ENCODE peak calls at places on chromosomes 13 and 19, in five cellular contexts. H is HepG2, N is SK-N-SH, B is HCT116, O is GM12878. L is an unnamed sample.

GRCh38 chr19:38850976-38851621 is 1.3 kb upstream of the HNRNPL start:
- DNase-seq in H (no peak), N (peak; percentile 32), B (no peak), O (no peak), L (no peak)

GRCh38 chr13:44865722-44866484 is 123.4 kb downstream of the NUFIP1 start:
- DNase-seq in H (no peak), N (no peak), B (no peak), O (no peak), L (no peak)

GRCh38 chr13:97000295-97000925 is 6.1 kb upstream of the OXGR1 start:
- DNase-seq in H (no peak), N (no peak), B (no peak), O (no peak), L (no peak)

GRCh38 chr13:28705734-28706133 is 13.0 kb downstream of the SLC46A3 start:
- DNase-seq in H (no peak), N (no peak), B (no peak), O (no peak), L (no peak)

GRCh38 chr19:38556521-38557174 is 61.1 kb downstream of the MAP4K1 start:
- DNase-seq in H (no peak), N (no peak), B (no peak), O (peak; percentile 54), L (peak; percentile 67)

GRCh38 chr19:6481541-6482342 is at the start of gene DENND1C:
- DNase-seq in H (peak; percentile 47), N (peak; percentile 71), B (no peak), O (peak; percentile 45), L (no peak)

GRCh38 chr19:7394728-7395359 is 46.1 kb downstream of the ARHGEF18 start:
- DNase-seq in H (peak; percentile 73), N (peak; percentile 99), B (peak; percentile 69), O (peak; percentile 80), L (no peak)

GRCh38 chr13:76503756-76504155 is 382.4 kb downstream of the KCTD12 start:
- DNase-seq in H (no peak), N (no peak), B (no peak), O (no peak), L (no peak)

GRCh38 chr13:27359203-27359821 is 65.1 kb upstream of the GTF3A start:
- DNase-seq in H (peak; percentile 43), N (peak; percentile 78), B (peak; percentile 43), O (no peak), L (no peak)

GRCh38 chr19:57708641-57709354 is at the start of gene ZNF154:
- DNase-seq in H (no peak), N (no peak), B (no peak), O (no peak), L (no peak)

GRCh38 chr19:55809381-55810058 is 22.3 kb downstream of the NLRP11 start:
- DNase-seq in H (peak; percentile 65), N (peak; percentile 61), B (peak; percentile 90), O (no peak), L (peak; percentile 28)
- TF ChIP-seq CTCF in H (peak; percentile 69), N (peak; percentile 62), B (peak; percentile 66), O (peak; percentile 53), L (peak; percentile 87)

GRCh38 chr13:99426426-99426825 is 74.8 kb upstream of the TM9SF2 start:
- DNase-seq in H (no peak), N (no peak), B (no peak), O (no peak), L (no peak)
- H3K4me3 ChIP-seq in H (no peak overlapping the region), N (no peak overlapping the region), B (no peak overlapping the region), O (no peak overlapping the region), L (no peak overlapping the region)

DNA sequence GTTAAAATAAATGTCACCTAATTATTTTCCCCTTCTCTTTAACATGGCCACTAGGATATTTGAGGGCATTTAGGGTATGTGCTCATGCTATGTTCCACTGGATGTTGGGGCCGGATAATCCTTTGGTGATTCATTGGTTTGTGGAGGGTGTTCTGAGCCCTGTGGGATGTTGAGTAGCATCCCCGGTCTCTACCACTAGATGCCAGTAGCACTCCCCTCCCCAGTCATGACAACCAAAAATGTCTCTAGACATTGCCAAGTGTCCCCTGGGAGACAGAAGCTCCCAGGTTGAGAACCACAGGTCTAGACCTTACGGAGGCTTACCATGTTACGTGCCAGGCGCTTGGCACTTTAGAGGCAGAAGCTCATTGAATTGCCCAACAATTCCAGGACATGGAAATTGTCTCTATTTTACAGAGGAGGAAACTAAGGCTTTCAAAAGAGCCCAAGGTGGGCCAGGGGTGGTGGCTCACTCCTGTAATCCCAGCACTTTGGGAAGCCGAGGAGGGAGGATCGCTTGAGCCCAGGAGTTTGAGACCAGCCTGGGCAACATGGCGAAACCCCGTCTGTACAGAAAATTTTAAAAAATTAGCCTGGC is 14.1 kb downstream of the SHANK1 start:
- DNase-seq in H (peak; percentile 18), N (peak; percentile 87), B (peak; percentile 56), O (peak; percentile 21), L (peak; percentile 42)
- TF ChIP-seq SIN3A in H (no peak), N (no peak), B (no peak), O (no peak), L (no peak)

GRCh38 chr13:55517312-55517711 is 1623.4 kb upstream of the PRR20A start:
- DNase-seq in H (no peak), N (peak; percentile 1), B (no peak), O (no peak), L (no peak)
- TF ChIP-seq CTCF in H (no peak), N (peak; percentile 47), B (peak; percentile 23), O (peak; percentile 9), L (peak; percentile 17)

DNA sequence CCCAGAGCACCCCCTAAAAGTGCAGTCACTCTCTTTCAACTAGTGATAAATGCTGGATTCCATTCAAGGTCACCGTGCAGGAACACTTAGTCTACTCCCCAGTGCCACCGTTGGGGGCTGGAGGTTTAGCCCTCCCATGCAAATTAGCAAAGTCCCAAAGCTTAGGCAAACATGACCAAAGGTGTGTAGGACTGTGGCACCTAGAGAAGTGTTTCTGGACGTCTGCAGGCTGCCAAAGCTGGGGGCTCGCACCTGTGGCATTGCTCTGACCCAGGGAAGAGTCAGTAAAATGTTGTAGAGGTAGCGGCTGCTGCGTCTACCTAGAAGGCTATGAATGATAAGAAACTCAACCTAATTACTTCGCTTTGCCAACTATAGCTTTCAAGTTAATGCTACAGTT is 13.9 kb downstream of the COL4A1 start:
- DNase-seq in H (no peak), N (no peak), B (no peak), O (no peak), L (no peak)
- H3K4me3 ChIP-seq in H (no peak overlapping the region), N (no peak overlapping the region), B (no peak overlapping the region), O (no peak overlapping the region), L (no peak overlapping the region)

GRCh38 chr19:54452626-54453025 is 3.6 kb downstream of the LENG8 start:
- DNase-seq in H (no peak), N (no peak), B (no peak), O (no peak), L (no peak)

GRCh38 chr19:54455786-54456422 is 6.9 kb downstream of the LENG8 start:
- DNase-seq in H (no peak), N (no peak), B (no peak), O (no peak), L (no peak)

GRCh38 chr19:54453921-54454780 is 5.2 kb downstream of the LENG8 start:
- DNase-seq in H (no peak), N (no peak), B (no peak), O (no peak), L (no peak)

GRCh38 chr19:54456423-54457373 is 6.9 kb downstream of the LENG9 start:
- DNase-seq in H (no peak), N (no peak), B (no peak), O (no peak), L (no peak)

GRCh38 chr19:54454781-54455675 is 6.0 kb downstream of the LENG8 start:
- DNase-seq in H (no peak), N (no peak), B (no peak), O (no peak), L (no peak)
- TF ChIP-seq SIN3A in H (no peak), N (no peak), B (no peak), O (no peak), L (no peak)

DNA sequence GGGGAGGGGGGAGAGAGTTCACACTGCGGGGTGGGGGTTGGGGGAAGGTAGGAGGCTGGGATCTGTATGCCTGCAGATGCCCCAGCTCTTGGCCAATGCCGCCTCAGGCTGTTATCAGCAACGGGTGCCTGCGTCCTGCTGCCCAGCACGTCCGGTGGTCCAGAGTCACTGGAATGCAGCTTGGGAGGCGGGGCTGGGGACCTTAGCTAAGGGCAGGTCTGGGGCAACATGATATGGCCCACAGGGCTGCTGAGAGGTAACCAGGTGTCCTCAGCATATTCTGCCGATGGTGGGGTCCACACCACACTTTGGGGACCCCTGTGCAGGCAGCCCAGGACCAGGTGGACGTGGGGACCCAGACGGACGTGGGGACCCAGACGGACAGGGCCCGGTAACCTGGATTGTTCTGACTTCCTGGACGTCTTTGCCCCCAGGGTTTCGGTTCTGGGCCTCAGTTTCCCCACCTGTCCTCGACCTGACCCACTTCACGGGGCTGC is 668 bp upstream of the ARHGAP45 start:
- DNase-seq in H (peak; percentile 61), N (peak; percentile 67), B (no peak), O (no peak), L (no peak)
- TF ChIP-seq CTCF in H (no peak), N (no peak), B (no peak), O (no peak), L (no peak)

DNA sequence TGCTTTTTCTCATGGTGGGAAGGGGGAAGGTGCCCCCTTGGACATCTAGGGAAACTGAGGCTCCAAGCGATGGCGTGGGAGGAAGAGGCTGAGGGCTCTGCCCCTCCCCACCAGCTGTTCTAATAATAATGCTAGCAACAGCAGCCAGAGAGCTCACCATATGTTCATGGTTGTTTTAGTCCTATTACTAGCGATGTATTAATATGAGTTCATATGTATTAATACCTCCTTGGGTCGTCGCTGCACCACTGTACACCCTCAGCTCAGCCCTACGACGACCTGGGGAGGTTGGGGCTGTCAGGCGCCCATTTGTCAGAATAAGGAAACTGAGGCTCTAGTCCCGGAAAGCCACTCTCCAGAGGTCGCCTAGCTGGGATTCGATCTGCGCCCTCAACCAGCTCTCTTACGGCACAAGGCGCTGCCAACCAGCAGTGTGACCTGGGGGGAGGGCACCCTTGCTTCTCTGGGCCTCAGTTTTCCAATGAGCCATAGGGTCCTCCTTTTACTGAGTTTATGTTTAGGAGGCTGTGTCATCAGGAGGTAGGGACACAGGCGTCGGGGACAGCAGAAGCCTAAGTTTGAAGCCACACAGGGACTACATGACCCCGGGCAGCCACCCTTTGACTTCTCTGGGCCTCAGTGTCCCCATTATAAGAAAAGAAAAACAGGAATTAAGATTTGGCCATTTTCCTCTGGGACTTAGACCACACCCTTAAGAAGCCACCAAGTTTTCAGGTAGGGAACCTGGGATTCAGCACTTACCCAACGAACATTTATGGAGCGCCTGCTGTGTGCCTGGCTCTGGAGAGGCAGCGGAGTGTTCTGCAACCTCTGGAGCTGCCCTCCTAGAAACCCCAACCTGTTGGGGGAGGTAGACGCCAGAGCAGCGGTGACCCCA is 664 bp downstream of the MAST3 start:
- DNase-seq in H (no peak), N (no peak), B (no peak), O (no peak), L (no peak)
- H3K4me3 ChIP-seq in H (peak overlapping the region; percentile 45), N (peak overlapping the region; percentile 59), B (peak overlapping the region; percentile 81), O (peak overlapping the region; percentile 96), L (peak overlapping the region; percentile 62)